ENCODE peak calls at places on chromosomes 2 and 18, in six cellular contexts. One of them, this sample, is unnamed.

GRCh38 chr2:206040525-206040924 is 45.4 kb downstream of the INO80D start:
- DNase-seq in IMR-90: no peak
- DNase-seq in GM23248: no peak
- DNase-seq in AG09309: no peak
- DNase-seq in tibial nerve: no peak
- DNase-seq in NCI-H524: no peak
- DNase-seq in this sample: no peak

GRCh38 chr2:175755656-175756386 is 246.2 kb downstream of the LNPK start:
- DNase-seq in IMR-90: no peak
- DNase-seq in GM23248: no peak
- DNase-seq in AG09309: no peak
- DNase-seq in tibial nerve: no peak
- DNase-seq in NCI-H524: no peak
- DNase-seq in this sample: no peak

GRCh38 chr2:70829916-70830315 is 5.7 kb downstream of the CD207 start:
- DNase-seq in IMR-90: no peak
- DNase-seq in GM23248: no peak
- DNase-seq in AG09309: no peak
- DNase-seq in tibial nerve: no peak
- DNase-seq in NCI-H524: no peak
- DNase-seq in this sample: no peak

GRCh38 chr2:46119453-46119852 is 177.8 kb upstream of the EPAS1 start:
- DNase-seq in IMR-90: no peak
- DNase-seq in GM23248: peak
- DNase-seq in AG09309: peak
- DNase-seq in tibial nerve: no peak
- DNase-seq in NCI-H524: no peak
- DNase-seq in this sample: no peak

GRCh38 chr2:239821694-239822075 is 203.5 kb downstream of the NDUFA10 start:
- DNase-seq in IMR-90: no peak
- DNase-seq in GM23248: no peak
- DNase-seq in AG09309: no peak
- DNase-seq in tibial nerve: no peak
- DNase-seq in NCI-H524: no peak
- DNase-seq in this sample: no peak

GRCh38 chr2:429575-430254 is 141.8 kb upstream of the ALKAL2 start:
- DNase-seq in IMR-90: no peak
- DNase-seq in GM23248: no peak
- DNase-seq in AG09309: no peak
- DNase-seq in tibial nerve: no peak
- DNase-seq in NCI-H524: no peak
- DNase-seq in this sample: no peak

GRCh38 chr18:43720036-43720435 is 442.7 kb upstream of the SYT4 start:
- DNase-seq in IMR-90: no peak
- DNase-seq in GM23248: no peak
- DNase-seq in AG09309: peak
- DNase-seq in tibial nerve: no peak
- DNase-seq in NCI-H524: no peak
- DNase-seq in this sample: no peak

GRCh38 chr18:65936678-65937077 is 185.9 kb downstream of the CDH7 start:
- DNase-seq in IMR-90: no peak
- DNase-seq in GM23248: no peak
- DNase-seq in AG09309: no peak
- DNase-seq in tibial nerve: no peak
- DNase-seq in NCI-H524: no peak
- DNase-seq in this sample: no peak

GRCh38 chr2:68774569-68775271 is 40.1 kb downstream of the ARHGAP25 start:
- DNase-seq in IMR-90: peak
- DNase-seq in GM23248: no peak
- DNase-seq in AG09309: no peak
- DNase-seq in tibial nerve: peak
- DNase-seq in NCI-H524: no peak
- DNase-seq in this sample: peak

This sample was measured in lower leg skin.